ENCODE peak calls at places on chromosomes 13 and 19, in nine cellular contexts. Q is RPMI8226; N is AG20443; J is WTC11; F is stimulated activated CD4-positive, alpha-beta T cell treated with anti-CD3 and anti-CD28 coated beads, TNF-alpha, amount 100 ng/mL, for 1 hour; Z is NCI-H2081 treated with DMSO at 0.1 percent for 48 hours; L is NCI-H2107; I is naive thymus-derived CD8-positive, alpha-beta T cell; T is posterior cingulate gyrus. A is an unnamed sample.
A peak's percentile ranks its signal among the peaks of the same experiment; 100 is the strongest.

GRCh38 chr13:101700598-101700997 is 248.1 kb downstream of the ITGBL1 start:
- DNase-seq in N (peak; percentile 29), T (no peak), J (no peak), L (no peak), I (no peak), F (no peak), Z (no peak), Q (no peak), A (no peak)

GRCh38 chr19:8255426-8256125 is 46.4 kb downstream of the CERS4 start:
- DNase-seq in T (no peak), L (no peak), I (no peak), J (no peak), N (no peak), F (no peak), Q (no peak), Z (no peak), A (no peak)

GRCh38 chr19:18002347-18002850 is 5.6 kb upstream of the ARRDC2 start:
- DNase-seq in T (no peak), N (no peak), Z (no peak), F (no peak), I (no peak), Q (no peak), J (no peak), L (no peak), A (no peak)

GRCh38 chr13:101627556-101627943 is 175.1 kb downstream of the ITGBL1 start:
- DNase-seq in N (no peak), F (no peak), J (no peak), T (no peak), I (no peak), L (no peak), Z (no peak), Q (no peak), A (no peak)

GRCh38 chr13:76414320-76414719 is 471.9 kb downstream of the KCTD12 start:
- DNase-seq in J (no peak), L (no peak), Q (no peak), Z (no peak), F (no peak), N (no peak), I (no peak), T (no peak), A (no peak)

GRCh38 chr13:110634558-110634957 is 19.2 kb downstream of the NAXD start:
- DNase-seq in T (no peak), N (peak; percentile 41), F (no peak), Q (no peak), Z (no peak), I (no peak), L (no peak), J (no peak), A (no peak)

GRCh38 chr13:111058796-111059506 is 56.2 kb upstream of the ARHGEF7 start:
- DNase-seq in I (no peak), F (no peak), Q (no peak), N (no peak), Z (no peak), L (no peak), J (no peak), T (no peak), A (no peak)

GRCh38 chr13:23322353-23323336 is 110.9 kb downstream of the SACS start:
- DNase-seq in Q (no peak), T (no peak), I (no peak), F (no peak), Z (no peak), J (no peak), L (no peak), N (no peak), A (no peak)

GRCh38 chr19:33311326-33311682 is 9.0 kb upstream of the CEBPA start:
- DNase-seq in L (no peak), N (peak; percentile 7), I (no peak), J (peak; percentile 52), F (no peak), Q (peak; percentile 26), Z (no peak), T (no peak), A (no peak)

GRCh38 chr19:54191671-54192453 is 754 bp downstream of the TSEN34 start:
- DNase-seq in Z (no peak), Q (no peak), T (no peak), N (no peak), L (no peak), F (no peak), J (no peak), I (no peak), A (no peak)

GRCh38 chr13:20426766-20427448 is 98.8 kb downstream of the CRYL1 start:
- DNase-seq in Z (no peak), T (no peak), J (no peak), L (no peak), Q (no peak), F (no peak), N (peak; percentile 56), I (no peak), A (no peak)

GRCh38 chr19:49590071-49590970 is 661 bp upstream of the PRR12 start:
- DNase-seq in J (peak; percentile 99), N (peak; percentile 96), Q (peak; percentile 94), F (peak; percentile 92), Z (peak; percentile 85), T (peak; percentile 63), I (peak; percentile 98), L (peak; percentile 96), A (peak; percentile 96)

GRCh38 chr19:54390942-54391577 is 24.2 kb upstream of the TTYH1 start:
- DNase-seq in F (peak; percentile 34), J (peak; percentile 77), Q (peak; percentile 78), N (peak; percentile 66), L (peak; percentile 13), I (peak; percentile 71), T (peak; percentile 29), Z (no peak), A (peak; percentile 16)

GRCh38 chr13:24263652-24264051 is 45.7 kb upstream of the C1QTNF9 start:
- DNase-seq in F (no peak), N (peak; percentile 33), Z (no peak), J (no peak), I (no peak), T (no peak), Q (no peak), L (no peak), A (no peak)

GRCh38 chr19:18386543-18387251 is 739 bp downstream of the GDF15 start:
- DNase-seq in J (no peak), I (no peak), F (no peak), L (peak; percentile 20), Z (no peak), N (peak; percentile 67), Q (no peak), T (no peak), A (no peak)

GRCh38 chr13:67299072-67299635 is 69.0 kb upstream of the PCDH9 start:
- DNase-seq in Z (no peak), J (no peak), T (no peak), Q (no peak), L (no peak), N (peak; percentile 39), F (no peak), I (no peak), A (no peak)

GRCh38 chr13:111158136-111158805 is 43.2 kb downstream of the ARHGEF7 start:
- DNase-seq in F (no peak), Q (no peak), N (no peak), Z (no peak), J (no peak), L (no peak), I (no peak), T (no peak), A (peak; percentile 71)

GRCh38 chr19:37333457-37333856 is 37.4 kb upstream of the ZNF527 start:
- DNase-seq in F (no peak), T (no peak), L (no peak), N (no peak), J (no peak), Q (no peak), Z (no peak), I (no peak), A (no peak)

GRCh38 chr13:30774214-30774730 is 38.9 kb downstream of the ALOX5AP start:
- DNase-seq in T (no peak), Z (no peak), J (no peak), N (no peak), I (no peak), L (no peak), F (no peak), Q (no peak), A (no peak)